ENCODE peak calls at places on chromosomes 13 and 19, in five cellular contexts. T, I, Y, C and Q are unnamed samples.

GRCh38 chr13:31224174-31224669 is 24.4 kb downstream of the B3GLCT start:
- DNase-seq in Y (no peak), T (no peak), I (no peak), C (no peak), Q (no peak)

GRCh38 chr13:28137556-28137955 is 789 bp upstream of the PAN3 start:
- DNase-seq in I (no peak), T (no peak), C (no peak), Y (no peak), Q (no peak)

GRCh38 chr19:19610376-19611240 is 7.9 kb downstream of the PBX4 start:
- DNase-seq in I (no peak), Y (no peak), T (no peak), C (no peak), Q (no peak)

GRCh38 chr13:30745917-30746686 is 10.8 kb downstream of the ALOX5AP start:
- DNase-seq in Y (no peak), C (no peak), T (no peak), I (no peak), Q (peak; percentile 86)

GRCh38 chr13:91904597-91904996 is 506.2 kb downstream of the GPC5 start:
- DNase-seq in C (peak; percentile 4), Y (peak; percentile 45), T (no peak), I (no peak), Q (no peak)

GRCh38 chr13:51805925-51806324 is 2.0 kb upstream of the DHRS12 start:
- DNase-seq in I (no peak), T (no peak), Y (no peak), C (no peak), Q (no peak)

GRCh38 chr13:89514534-89515312 is 1832.8 kb upstream of the MIR17HG start:
- DNase-seq in C (peak; percentile 80), Y (no peak), T (no peak), I (no peak), Q (no peak)

GRCh38 chr13:49454388-49455015 is 10.4 kb downstream of the SETDB2 start:
- DNase-seq in Y (no peak), I (peak; percentile 18), C (no peak), T (no peak), Q (no peak)

GRCh38 chr13:96011291-96011875 is 41.8 kb downstream of the UGGT2 start:
- DNase-seq in C (peak; percentile 17), T (no peak), Y (no peak), I (no peak), Q (no peak)

GRCh38 chr19:45243144-45243732 is 2.0 kb downstream of the EXOC3L2 start:
- DNase-seq in Y (no peak), T (no peak), C (no peak), I (no peak), Q (no peak)

GRCh38 chr19:19627716-19628498 is at the start of gene LPAR2:
- DNase-seq in Y (peak; percentile 82), T (peak; percentile 67), C (no peak), I (peak; percentile 81), Q (peak; percentile 89)

GRCh38 chr19:49497047-49497789 is 984 bp downstream of the RPS11 start:
- DNase-seq in I (peak; percentile 69), C (no peak), T (peak; percentile 57), Y (peak; percentile 86), Q (no peak)

GRCh38 chr13:72205773-72206172 is 338.8 kb upstream of the DACH1 start:
- DNase-seq in Y (no peak), C (no peak), I (no peak), T (no peak), Q (no peak)

GRCh38 chr13:25575562-25575961 is 203.8 kb downstream of the ATP8A2 start:
- DNase-seq in T (no peak), Y (no peak), C (no peak), I (no peak), Q (no peak)

GRCh38 chr13:80030491-80030890 is 310.4 kb downstream of the SPRY2 start:
- DNase-seq in T (no peak), I (no peak), C (no peak), Y (no peak), Q (peak; percentile 56)

GRCh38 chr13:112443191-112444000 is 67.2 kb downstream of the SPACA7 start:
- DNase-seq in C (no peak), I (no peak), T (no peak), Y (peak; percentile 0), Q (peak; percentile 58)